ENCODE peak calls at places on chromosomes 13 and 19, in six cellular contexts. One of them, this sample, is unnamed. For H3K9me2 and H3F3A, the result is how much of the 10 kb centered on the place peaks cover.

GRCh38 chr19:3115916-3116602 is 19.8 kb upstream of the GNA15 start:
- DNase-seq in PC-9: no peak
- DNase-seq in SK-N-SH: no peak
- DNase-seq in PC-3: no peak
- DNase-seq in GM23338: peak
- DNase-seq in MM.1S: no peak
- DNase-seq in this sample: no peak

GRCh38 chr19:1690570-1691307 is 38.3 kb upstream of the TCF3 start:
- DNase-seq in PC-9: no peak
- DNase-seq in SK-N-SH: peak
- DNase-seq in PC-3: peak
- DNase-seq in GM23338: peak
- DNase-seq in MM.1S: no peak
- DNase-seq in this sample: peak

GRCh38 chr19:7535035-7535992 is at the start of gene PNPLA6:
- DNase-seq in PC-9: peak
- DNase-seq in SK-N-SH: peak
- DNase-seq in PC-3: peak
- DNase-seq in GM23338: peak
- DNase-seq in MM.1S: peak
- DNase-seq in this sample: peak

GRCh38 chr13:45102136-45102802 is 18.0 kb upstream of the GTF2F2 start:
- DNase-seq in PC-9: no peak
- DNase-seq in SK-N-SH: peak
- DNase-seq in PC-3: no peak
- DNase-seq in GM23338: no peak
- DNase-seq in MM.1S: no peak
- DNase-seq in this sample: no peak

GRCh38 chr13:20441879-20442278 is 83.8 kb downstream of the CRYL1 start:
- DNase-seq in PC-9: peak
- DNase-seq in SK-N-SH: no peak
- DNase-seq in PC-3: peak
- DNase-seq in GM23338: peak
- DNase-seq in MM.1S: no peak
- DNase-seq in this sample: peak

GRCh38 chr13:101149735-101150380 is 266.4 kb downstream of the NALCN start:
- DNase-seq in PC-9: no peak
- DNase-seq in SK-N-SH: peak
- DNase-seq in PC-3: peak
- DNase-seq in GM23338: peak
- DNase-seq in MM.1S: no peak
- DNase-seq in this sample: peak

GRCh38 chr13:29859971-29860370 is 9.6 kb upstream of the UBL3 start:
- DNase-seq in PC-9: no peak
- DNase-seq in SK-N-SH: no peak
- DNase-seq in PC-3: peak
- DNase-seq in GM23338: no peak
- DNase-seq in MM.1S: no peak
- DNase-seq in this sample: peak

GRCh38 chr13:62320129-62320724 is 904.6 kb upstream of the PCDH20 start:
- DNase-seq in PC-9: no peak
- DNase-seq in SK-N-SH: peak
- DNase-seq in PC-3: peak
- DNase-seq in GM23338: peak
- DNase-seq in MM.1S: peak
- DNase-seq in this sample: peak

GRCh38 chr13:49265822-49266221 is 18.1 kb downstream of the CDADC1 start:
- DNase-seq in PC-9: no peak
- DNase-seq in SK-N-SH: no peak
- DNase-seq in PC-3: no peak
- DNase-seq in GM23338: no peak
- DNase-seq in MM.1S: no peak
- DNase-seq in this sample: peak

GRCh38 chr13:25001807-25002206 is 94.1 kb upstream of the PABPC3 start:
- DNase-seq in PC-9: no peak
- DNase-seq in SK-N-SH: no peak
- DNase-seq in PC-3: peak
- DNase-seq in GM23338: no peak
- DNase-seq in MM.1S: no peak
- DNase-seq in this sample: no peak

GRCh38 chr13:93270769-93271753 is 44.5 kb downstream of the GPC6 start:
- DNase-seq in PC-9: no peak
- DNase-seq in SK-N-SH: peak
- DNase-seq in PC-3: no peak
- DNase-seq in GM23338: no peak
- DNase-seq in MM.1S: no peak
- DNase-seq in this sample: no peak

GRCh38 chr19:45401815-45402468 is 2.9 kb downstream of the PPP1R13L start:
- DNase-seq in PC-9: no peak
- DNase-seq in SK-N-SH: no peak
- DNase-seq in PC-3: no peak
- DNase-seq in GM23338: no peak
- DNase-seq in MM.1S: no peak
- DNase-seq in this sample: no peak

GRCh38 chr19:45403781-45404556 is 900 bp downstream of the PPP1R13L start:
- DNase-seq in PC-9: peak
- DNase-seq in SK-N-SH: peak
- DNase-seq in PC-3: peak
- DNase-seq in GM23338: peak
- DNase-seq in MM.1S: peak
- DNase-seq in this sample: peak

GRCh38 chr19:45402469-45403070 is 2.3 kb downstream of the PPP1R13L start:
- DNase-seq in PC-9: no peak
- DNase-seq in SK-N-SH: peak
- DNase-seq in PC-3: no peak
- DNase-seq in GM23338: peak
- DNase-seq in MM.1S: no peak
- DNase-seq in this sample: peak

GRCh38 chr19:45404557-45405434 is at the start of gene PPP1R13L:
- DNase-seq in PC-9: peak
- DNase-seq in SK-N-SH: peak
- DNase-seq in PC-3: peak
- DNase-seq in GM23338: peak
- DNase-seq in MM.1S: peak
- DNase-seq in this sample: no peak

DNA sequence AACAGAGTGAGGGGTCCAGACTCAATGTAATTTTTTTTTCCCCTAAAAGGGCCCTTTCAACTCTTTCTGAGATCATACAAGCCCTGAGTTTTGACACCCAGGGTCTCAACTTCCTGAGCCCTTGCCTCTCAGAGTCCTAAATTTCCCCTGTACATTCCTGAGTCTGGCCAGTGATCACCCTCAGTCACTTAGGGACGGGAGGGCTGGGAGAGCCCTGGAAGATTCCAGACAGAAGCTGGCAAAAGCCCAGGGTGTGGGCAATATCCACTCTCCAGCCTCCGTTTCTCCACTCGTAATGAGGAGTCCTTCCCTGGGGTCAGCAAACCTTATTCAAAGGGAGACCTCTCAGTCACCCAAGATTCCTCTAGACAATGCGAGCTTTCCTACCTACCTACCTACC is 1.6 kb downstream of the PPP1R13L start:
- DNase-seq in PC-9: no peak
- DNase-seq in SK-N-SH: no peak
- DNase-seq in PC-3: no peak
- DNase-seq in GM23338: no peak
- DNase-seq in MM.1S: no peak
- DNase-seq in this sample: no peak
- H3K9me2 ChIP-seq in PC-9: under half
- H3K9me2 ChIP-seq in SK-N-SH: under half
- H3K9me2 ChIP-seq in PC-3: under half
- H3K9me2 ChIP-seq in GM23338: under half
- H3K9me2 ChIP-seq in MM.1S: under half
- H3K9me2 ChIP-seq in this sample: under half

GRCh38 chr13:110127986-110128511 is 178.9 kb downstream of the COL4A1 start:
- DNase-seq in PC-9: peak
- DNase-seq in SK-N-SH: no peak
- DNase-seq in PC-3: peak
- DNase-seq in GM23338: no peak
- DNase-seq in MM.1S: no peak
- DNase-seq in this sample: peak

GRCh38 chr13:110129076-110129475 is 177.9 kb downstream of the COL4A1 start:
- DNase-seq in PC-9: no peak
- DNase-seq in SK-N-SH: no peak
- DNase-seq in PC-3: no peak
- DNase-seq in GM23338: no peak
- DNase-seq in MM.1S: no peak
- DNase-seq in this sample: no peak

GRCh38 chr13:110130431-110130830 is 176.5 kb downstream of the COL4A1 start:
- DNase-seq in PC-9: no peak
- DNase-seq in SK-N-SH: no peak
- DNase-seq in PC-3: no peak
- DNase-seq in GM23338: no peak
- DNase-seq in MM.1S: no peak
- DNase-seq in this sample: no peak

GRCh38 chr13:110129539-110130186 is 177.3 kb downstream of the COL4A1 start:
- DNase-seq in PC-9: no peak
- DNase-seq in SK-N-SH: no peak
- DNase-seq in PC-3: no peak
- DNase-seq in GM23338: no peak
- DNase-seq in MM.1S: no peak
- DNase-seq in this sample: no peak

DNA sequence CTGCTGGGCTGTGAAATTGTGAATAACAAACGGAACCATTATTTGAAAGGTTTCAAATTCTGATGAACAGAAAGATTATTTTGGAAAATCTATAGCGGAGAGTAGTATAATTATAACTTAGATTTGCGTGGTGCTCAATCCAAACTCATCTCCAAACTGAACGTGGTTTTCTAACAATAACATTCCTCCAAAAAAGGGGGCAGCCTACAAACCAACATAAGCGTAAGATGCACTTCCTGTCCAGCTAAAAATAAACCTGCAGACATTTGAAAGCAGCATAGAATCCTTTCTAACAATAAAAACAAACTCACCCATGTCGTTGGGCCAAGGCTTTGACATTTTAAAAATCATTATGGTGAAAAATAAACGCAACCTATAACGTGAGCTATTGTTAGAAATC is 178.4 kb downstream of the COL4A1 start:
- DNase-seq in PC-9: no peak
- DNase-seq in SK-N-SH: no peak
- DNase-seq in PC-3: no peak
- DNase-seq in GM23338: no peak
- DNase-seq in MM.1S: no peak
- DNase-seq in this sample: no peak
- H3F3A ChIP-seq in PC-9: under half
- H3F3A ChIP-seq in SK-N-SH: under half
- H3F3A ChIP-seq in PC-3: under half
- H3F3A ChIP-seq in GM23338: under half
- H3F3A ChIP-seq in MM.1S: under half
- H3F3A ChIP-seq in this sample: under half

DNA sequence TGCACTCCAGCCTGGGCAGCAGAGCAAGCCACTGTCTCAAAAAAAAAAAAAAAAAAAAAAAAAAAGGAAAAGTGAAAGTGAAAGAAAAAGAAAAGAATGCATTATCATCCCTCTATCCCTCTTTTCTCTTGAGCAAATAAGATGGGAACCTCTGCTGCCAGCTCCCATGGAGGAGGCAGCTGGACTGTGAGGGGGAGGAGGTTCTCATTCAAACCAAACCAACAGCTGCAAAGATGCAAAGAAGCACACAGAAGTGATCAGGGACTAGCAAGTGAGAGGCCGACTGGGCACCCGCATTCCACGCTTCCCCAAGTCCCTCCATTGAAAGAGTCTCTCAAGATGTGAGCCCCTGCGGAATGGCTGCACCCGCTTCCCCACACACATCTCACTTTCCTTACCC is 63.5 kb downstream of the TSHZ3 start:
- DNase-seq in PC-9: no peak
- DNase-seq in SK-N-SH: no peak
- DNase-seq in PC-3: no peak
- DNase-seq in GM23338: no peak
- DNase-seq in MM.1S: no peak
- DNase-seq in this sample: peak
- H3K9me2 ChIP-seq in PC-9: under half
- H3K9me2 ChIP-seq in SK-N-SH: under half
- H3K9me2 ChIP-seq in PC-3: under half
- H3K9me2 ChIP-seq in GM23338: under half
- H3K9me2 ChIP-seq in MM.1S: under half
- H3K9me2 ChIP-seq in this sample: under half

GRCh38 chr13:50993908-50994307 is 84.3 kb downstream of the RNASEH2B start:
- DNase-seq in PC-9: no peak
- DNase-seq in SK-N-SH: no peak
- DNase-seq in PC-3: no peak
- DNase-seq in GM23338: no peak
- DNase-seq in MM.1S: no peak
- DNase-seq in this sample: peak
- H3F3A ChIP-seq in PC-9: under half
- H3F3A ChIP-seq in SK-N-SH: under half
- H3F3A ChIP-seq in PC-3: under half
- H3F3A ChIP-seq in GM23338: under half
- H3F3A ChIP-seq in MM.1S: under half
- H3F3A ChIP-seq in this sample: under half

GRCh38 chr13:76319921-76320320 is 566.3 kb downstream of the KCTD12 start:
- DNase-seq in PC-9: no peak
- DNase-seq in SK-N-SH: no peak
- DNase-seq in PC-3: no peak
- DNase-seq in GM23338: no peak
- DNase-seq in MM.1S: no peak
- DNase-seq in this sample: no peak
- H3K9me2 ChIP-seq in PC-9: under half
- H3K9me2 ChIP-seq in SK-N-SH: under half
- H3K9me2 ChIP-seq in PC-3: under half
- H3K9me2 ChIP-seq in GM23338: under half
- H3K9me2 ChIP-seq in MM.1S: under half
- H3K9me2 ChIP-seq in this sample: under half

GRCh38 chr19:18590273-18591272 is 2.0 kb downstream of the REX1BD start:
- DNase-seq in PC-9: no peak
- DNase-seq in SK-N-SH: peak
- DNase-seq in PC-3: no peak
- DNase-seq in GM23338: peak
- DNase-seq in MM.1S: no peak
- DNase-seq in this sample: no peak

GRCh38 chr19:18594096-18594823 is 5.7 kb downstream of the REX1BD start:
- DNase-seq in PC-9: peak
- DNase-seq in SK-N-SH: peak
- DNase-seq in PC-3: peak
- DNase-seq in GM23338: peak
- DNase-seq in MM.1S: peak
- DNase-seq in this sample: peak

GRCh38 chr19:18591735-18592385 is 3.3 kb downstream of the REX1BD start:
- DNase-seq in PC-9: no peak
- DNase-seq in SK-N-SH: peak
- DNase-seq in PC-3: no peak
- DNase-seq in GM23338: no peak
- DNase-seq in MM.1S: no peak
- DNase-seq in this sample: peak

GRCh38 chr19:18594824-18595373 is 6.3 kb downstream of the REX1BD start:
- DNase-seq in PC-9: no peak
- DNase-seq in SK-N-SH: peak
- DNase-seq in PC-3: no peak
- DNase-seq in GM23338: no peak
- DNase-seq in MM.1S: no peak
- DNase-seq in this sample: no peak

GRCh38 chr19:18593367-18594095 is 4.9 kb downstream of the REX1BD start:
- DNase-seq in PC-9: no peak
- DNase-seq in SK-N-SH: peak
- DNase-seq in PC-3: peak
- DNase-seq in GM23338: peak
- DNase-seq in MM.1S: no peak
- DNase-seq in this sample: peak
- H3F3A ChIP-seq in PC-9: under half
- H3F3A ChIP-seq in SK-N-SH: under half
- H3F3A ChIP-seq in PC-3: under half
- H3F3A ChIP-seq in GM23338: under half
- H3F3A ChIP-seq in MM.1S: under half
- H3F3A ChIP-seq in this sample: under half

This sample was measured in GM23248.